ENCODE peak calls at places on chromosomes 2 and 18, in seven cellular contexts. C, U, S, H, B, O and E are unnamed samples.

GRCh38 chr2:134348239-134348638 is 94.4 kb downstream of the MGAT5 start:
- DNase-seq in C (no peak), B (peak; percentile 15), H (peak; percentile 57), O (no peak), U (peak; percentile 77), S (no peak), E (no peak)

GRCh38 chr2:172000696-172001361 is 1.1 kb downstream of the METAP1D start:
- DNase-seq in O (no peak), U (no peak), B (no peak), C (no peak), H (no peak), S (no peak), E (no peak)

GRCh38 chr2:36294290-36294689 is 61.3 kb upstream of the CRIM1 start:
- DNase-seq in H (no peak), B (no peak), C (no peak), O (no peak), S (no peak), U (no peak), E (no peak)

GRCh38 chr2:24018241-24018640 is 8.4 kb downstream of the MFSD2B start:
- DNase-seq in S (no peak), U (no peak), C (no peak), H (no peak), B (no peak), O (no peak), E (no peak)

GRCh38 chr18:31498450-31499156 is 626 bp downstream of the DSG2 start:
- DNase-seq in S (no peak), O (no peak), U (peak; percentile 54), H (no peak), C (peak; percentile 17), B (no peak), E (peak; percentile 24)

GRCh38 chr2:53633441-53633840 is 134.2 kb upstream of the CHAC2 start:
- DNase-seq in S (no peak), C (no peak), U (peak; percentile 17), O (no peak), H (peak; percentile 13), B (no peak), E (peak; percentile 67)

GRCh38 chr18:38427234-38427633 is 861.6 kb upstream of the CELF4 start:
- DNase-seq in B (peak; percentile 38), C (no peak), S (no peak), U (no peak), O (no peak), H (no peak), E (no peak)

GRCh38 chr2:132618734-132619133 is 51.3 kb downstream of the LYPD1 start:
- DNase-seq in O (no peak), H (no peak), U (no peak), B (no peak), C (no peak), S (no peak), E (no peak)

GRCh38 chr2:230996661-230997060 is 740 bp downstream of the SPATA3 start:
- DNase-seq in C (no peak), B (no peak), U (no peak), H (no peak), S (no peak), O (no peak), E (no peak)

GRCh38 chr2:129611456-129611855 is 368.0 kb upstream of the RAB6C start:
- DNase-seq in H (no peak), U (no peak), S (no peak), O (no peak), C (no peak), B (peak; percentile 13), E (no peak)

GRCh38 chr18:21163647-21164625 is 52.3 kb upstream of the ROCK1 start:
- DNase-seq in S (no peak), U (peak; percentile 86), B (no peak), C (no peak), H (peak; percentile 93), O (no peak), E (no peak)

GRCh38 chr2:39913648-39914456 is 134.8 kb upstream of the THUMPD2 start:
- DNase-seq in H (peak; percentile 88), C (peak; percentile 62), O (peak; percentile 10), U (peak; percentile 75), S (no peak), B (peak; percentile 77), E (no peak)
- H3K23ac ChIP-seq in H (peak overlapping the region; percentile 80), C (no peak overlapping the region), O (no peak overlapping the region), U (no peak overlapping the region), S (no peak overlapping the region), B (no peak overlapping the region), E (no peak overlapping the region)

GRCh38 chr2:118604831-118605230 is 242.6 kb downstream of the EN1 start:
- DNase-seq in H (no peak), O (no peak), C (no peak), U (no peak), S (no peak), B (peak; percentile 48), E (no peak)
- H3K4ac ChIP-seq in H (no peak overlapping the region), O (no peak overlapping the region), C (no peak overlapping the region), U (no peak overlapping the region), S (no peak overlapping the region), B (no peak overlapping the region), E (no peak overlapping the region)

GRCh38 chr2:191051825-191052778 is 38.1 kb upstream of the STAT1 start:
- DNase-seq in O (no peak), H (peak; percentile 74), C (peak; percentile 23), B (peak; percentile 62), S (no peak), U (peak; percentile 76), E (peak; percentile 80)
- H3K23ac ChIP-seq in O (no peak overlapping the region), H (peak overlapping the region; percentile 29), C (no peak overlapping the region), B (no peak overlapping the region), S (no peak overlapping the region), U (no peak overlapping the region), E (no peak overlapping the region)

GRCh38 chr18:25648724-25649260 is 296.8 kb upstream of the ZNF521 start:
- DNase-seq in B (no peak), C (no peak), U (no peak), H (peak; percentile 10), O (no peak), S (no peak), E (no peak)

GRCh38 chr18:25647404-25647803 is 295.4 kb upstream of the ZNF521 start:
- DNase-seq in H (no peak), B (no peak), C (no peak), U (no peak), S (no peak), O (no peak), E (no peak)

GRCh38 chr18:25646971-25647370 is 295.0 kb upstream of the ZNF521 start:
- DNase-seq in S (no peak), B (no peak), O (no peak), C (no peak), H (peak; percentile 77), U (no peak), E (no peak)

GRCh38 chr18:25651553-25651952 is 299.6 kb upstream of the ZNF521 start:
- DNase-seq in S (no peak), U (no peak), H (no peak), O (no peak), C (no peak), B (no peak), E (no peak)

DNA sequence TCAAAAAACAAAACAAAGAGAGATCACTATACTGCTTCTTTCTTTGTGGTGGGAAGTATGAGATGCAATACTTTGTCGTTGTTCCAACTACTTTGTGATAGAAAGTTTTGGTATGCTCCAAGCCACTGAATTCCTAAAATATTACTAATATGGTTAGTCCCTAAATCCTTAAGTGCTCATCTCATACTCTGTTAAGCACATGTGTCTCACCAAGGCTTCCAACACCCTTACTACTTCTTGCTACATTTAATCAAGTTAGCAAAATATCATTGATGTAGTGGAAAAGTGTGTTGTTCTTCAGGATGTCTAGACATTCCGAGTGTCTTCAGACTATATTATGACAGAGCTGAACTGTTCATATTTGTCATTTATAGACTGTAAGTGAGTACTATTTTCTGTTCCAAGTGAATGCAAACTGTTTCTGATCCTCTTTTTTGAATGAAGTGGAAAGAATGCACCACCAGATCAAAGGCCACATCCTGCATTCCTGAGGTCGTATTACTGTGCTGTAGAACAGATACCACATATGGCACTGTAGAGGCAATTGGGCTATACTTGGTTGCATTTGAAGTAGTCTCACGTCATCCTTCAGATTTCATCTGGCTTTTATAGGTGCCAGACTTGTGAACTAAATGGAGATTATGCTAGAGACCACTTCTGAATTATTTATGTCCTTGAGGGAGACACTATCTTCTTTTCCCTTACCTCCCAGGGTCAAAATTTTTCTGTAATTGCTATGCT is 298.4 kb upstream of the ZNF521 start:
- DNase-seq in S (no peak), O (no peak), C (no peak), U (peak; percentile 91), B (no peak), H (peak; percentile 97), E (no peak)
- H3K4ac ChIP-seq in S (no peak overlapping the region), O (no peak overlapping the region), C (no peak overlapping the region), U (no peak overlapping the region), B (no peak overlapping the region), H (peak overlapping the region; percentile 96), E (no peak overlapping the region)

GRCh38 chr2:191053256-191053655 is 39.3 kb upstream of the STAT1 start:
- DNase-seq in H (no peak), C (no peak), O (no peak), B (no peak), U (no peak), S (no peak), E (no peak)
- H3K23ac ChIP-seq in H (no peak overlapping the region), C (no peak overlapping the region), O (no peak overlapping the region), B (no peak overlapping the region), U (no peak overlapping the region), S (no peak overlapping the region), E (no peak overlapping the region)

GRCh38 chr2:130766037-130766436 is 10.7 kb downstream of the AMER3 start:
- DNase-seq in B (no peak), U (no peak), S (no peak), H (no peak), C (no peak), O (no peak), E (no peak)
- H3K4ac ChIP-seq in B (no peak overlapping the region), U (no peak overlapping the region), S (no peak overlapping the region), H (no peak overlapping the region), C (no peak overlapping the region), O (no peak overlapping the region), E (no peak overlapping the region)

DNA sequence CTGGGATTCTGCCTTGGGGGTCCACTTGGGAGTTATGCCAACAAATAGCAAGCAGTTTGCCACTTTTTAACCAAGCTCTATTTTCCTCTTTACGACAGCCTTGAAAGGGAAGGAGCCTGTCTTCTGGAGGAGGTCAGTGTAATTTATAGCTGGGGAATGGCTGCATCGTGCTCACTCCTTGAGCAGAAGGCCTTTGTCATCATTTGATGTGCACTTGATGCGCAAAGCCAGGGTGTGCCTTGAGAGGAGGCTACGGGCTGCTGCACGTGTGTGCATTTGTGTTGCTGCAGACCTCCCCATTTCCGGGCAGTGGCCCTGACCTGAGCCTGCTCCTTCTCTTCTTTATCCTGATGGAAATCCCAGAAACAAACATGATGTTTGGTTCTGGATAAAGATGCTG is 68.1 kb upstream of the ZNF521 start:
- DNase-seq in C (no peak), S (no peak), U (no peak), B (no peak), O (no peak), H (no peak), E (no peak)
- H3K23ac ChIP-seq in C (no peak overlapping the region), S (no peak overlapping the region), U (no peak overlapping the region), B (no peak overlapping the region), O (no peak overlapping the region), H (no peak overlapping the region), E (no peak overlapping the region)

GRCh38 chr18:75527848-75528247 is 100.3 kb upstream of the SMIM21 start:
- DNase-seq in U (no peak), S (no peak), B (no peak), C (no peak), H (no peak), O (no peak), E (no peak)
- H3K4ac ChIP-seq in U (no peak overlapping the region), S (no peak overlapping the region), B (no peak overlapping the region), C (no peak overlapping the region), H (no peak overlapping the region), O (no peak overlapping the region), E (no peak overlapping the region)